ENCODE peak calls at places on chromosomes 6 and 20, in ten cellular contexts. P, Y, K, R, T, S, C, X, G and F are unnamed samples.

GRCh38 chr6:149782337-149782736 is 32.8 kb downstream of the PCMT1 start:
- DNase-seq in P (no peak), Y (no peak), K (no peak), R (no peak), T (no peak), S (no peak), C (no peak), X (no peak), G (no peak), F (no peak)

GRCh38 chr20:32050851-32051556 is 1.0 kb upstream of the HCK start:
- DNase-seq in P (no peak), Y (no peak), K (no peak), R (peak; percentile 27), T (no peak), S (peak; percentile 76), C (peak; percentile 75), X (peak; percentile 80), G (no peak), F (no peak)

GRCh38 chr6:145031001-145031400 is 704.3 kb downstream of the EPM2A start:
- DNase-seq in P (no peak), Y (no peak), K (no peak), R (no peak), T (no peak), S (no peak), C (no peak), X (no peak), G (no peak), F (no peak)

GRCh38 chr6:139932671-139933070 is 558.2 kb upstream of the CITED2 start:
- DNase-seq in P (no peak), Y (no peak), K (no peak), R (no peak), T (no peak), S (no peak), C (no peak), X (no peak), G (no peak), F (no peak)

GRCh38 chr6:24780206-24780605 is 5.5 kb downstream of the GMNN start:
- DNase-seq in P (no peak), Y (no peak), K (no peak), R (no peak), T (no peak), S (no peak), C (no peak), X (no peak), G (no peak), F (no peak)

GRCh38 chr6:125872259-125872921 is 81.6 kb downstream of the NCOA7 start:
- DNase-seq in P (no peak), Y (no peak), K (no peak), R (no peak), T (no peak), S (no peak), C (no peak), X (no peak), G (no peak), F (no peak)

GRCh38 chr20:23393999-23394775 is 27.1 kb downstream of the NAPB start:
- DNase-seq in P (no peak), Y (no peak), K (no peak), R (no peak), T (no peak), S (no peak), C (no peak), X (no peak), G (no peak), F (no peak)

GRCh38 chr6:2038096-2038495 is 207.3 kb downstream of the GMDS start:
- DNase-seq in P (no peak), Y (peak; percentile 19), K (peak; percentile 12), R (no peak), T (no peak), S (no peak), C (no peak), X (no peak), G (no peak), F (no peak)

GRCh38 chr6:127102299-127102698 is 16.2 kb upstream of the RSPO3 start:
- DNase-seq in P (no peak), Y (no peak), K (no peak), R (no peak), T (no peak), S (no peak), C (no peak), X (no peak), G (no peak), F (no peak)

GRCh38 chr6:9204171-9204570 is 768.8 kb upstream of the SLC35B3 start:
- DNase-seq in P (no peak), Y (no peak), K (no peak), R (no peak), T (peak; percentile 11), S (no peak), C (no peak), X (no peak), G (no peak), F (no peak)

GRCh38 chr6:30839666-30840065 is 44.7 kb upstream of the DDR1 start:
- DNase-seq in P (no peak), Y (no peak), K (no peak), R (peak; percentile 83), T (no peak), S (no peak), C (no peak), X (no peak), G (no peak), F (no peak)

GRCh38 chr6:168737481-168737880 is 296.5 kb downstream of the SMOC2 start:
- DNase-seq in P (no peak), Y (no peak), K (no peak), R (no peak), T (no peak), S (no peak), C (no peak), X (no peak), G (no peak), F (no peak)

GRCh38 chr6:64803470-64804166 is 903.4 kb downstream of the EYS start:
- DNase-seq in P (no peak), Y (no peak), K (no peak), R (no peak), T (no peak), S (no peak), C (no peak), X (peak; percentile 55), G (no peak), F (no peak)

GRCh38 chr20:46512943-46513844 is at the start of gene ZNF334:
- DNase-seq in P (peak; percentile 87), Y (no peak), K (peak; percentile 60), R (peak; percentile 91), T (peak; percentile 78), S (peak; percentile 38), C (peak; percentile 70), X (peak; percentile 86), G (peak; percentile 53), F (peak; percentile 42)

GRCh38 chr6:138036955-138037592 is 70.1 kb downstream of the PERP start:
- DNase-seq in P (no peak), Y (no peak), K (no peak), R (no peak), T (no peak), S (no peak), C (no peak), X (no peak), G (no peak), F (no peak)

GRCh38 chr6:128437685-128438084 is 82.7 kb downstream of the PTPRK start:
- DNase-seq in P (no peak), Y (no peak), K (no peak), R (no peak), T (no peak), S (no peak), C (no peak), X (no peak), G (no peak), F (no peak)

GRCh38 chr6:31821301-31822037 is 6.1 kb upstream of the HSPA1B start:
- DNase-seq in P (peak; percentile 65), Y (peak; percentile 41), K (peak; percentile 85), R (peak; percentile 74), T (peak; percentile 51), S (peak; percentile 75), C (peak; percentile 84), X (peak; percentile 92), G (peak; percentile 72), F (peak; percentile 73)

GRCh38 chr6:154457881-154458284 is 52.6 kb downstream of the CNKSR3 start:
- DNase-seq in P (peak; percentile 98), Y (no peak), K (no peak), R (peak; percentile 38), T (peak; percentile 45), S (no peak), C (no peak), X (no peak), G (no peak), F (no peak)

GRCh38 chr6:34487536-34487935 is 21.7 kb downstream of the PACSIN1 start:
- DNase-seq in P (no peak), Y (no peak), K (no peak), R (no peak), T (no peak), S (no peak), C (no peak), X (peak; percentile 44), G (no peak), F (no peak)

GRCh38 chr20:50189681-50190250 is 864 bp upstream of the CEBPB start:
- DNase-seq in P (no peak), Y (no peak), K (peak; percentile 31), R (no peak), T (peak; percentile 70), S (peak; percentile 67), C (no peak), X (no peak), G (no peak), F (no peak)

GRCh38 chr6:27327023-27327742 is 15.1 kb upstream of the POM121L2 start:
- DNase-seq in P (no peak), Y (no peak), K (no peak), R (no peak), T (no peak), S (no peak), C (no peak), X (no peak), G (no peak), F (no peak)

GRCh38 chr6:87139236-87139635 is 16.1 kb upstream of the ZNF292 start:
- DNase-seq in P (peak; percentile 49), Y (no peak), K (peak; percentile 53), R (peak; percentile 45), T (no peak), S (no peak), C (no peak), X (no peak), G (no peak), F (no peak)

GRCh38 chr20:3786126-3786484 is 435 bp downstream of the CENPB start:
- DNase-seq in P (peak; percentile 46), Y (peak; percentile 36), K (peak; percentile 50), R (peak; percentile 40), T (peak; percentile 48), S (no peak), C (peak; percentile 78), X (peak; percentile 87), G (no peak), F (no peak)

GRCh38 chr6:159788757-159789376 is 535 bp downstream of the TCP1 start:
- DNase-seq in P (no peak), Y (no peak), K (peak; percentile 61), R (peak; percentile 35), T (peak; percentile 32), S (peak; percentile 59), C (peak; percentile 75), X (peak; percentile 81), G (no peak), F (peak; percentile 60)